ENCODE peak calls at places on chromosomes 16 and 17, in nine cellular contexts. Q is left ventricle myocardium inferior, G is right lobe of liver, L is BE2C, B is psoas muscle, I is neuronal stem cell, M is brain microvascular endothelial cell, A is dorsolateral prefrontal cortex, Y is GM23338. D is an unnamed sample.

GRCh38 chr16:56767018-56767417 is 37.1 kb downstream of the NUP93 start:
- DNase-seq in B (no peak), G (no peak), A (no peak), L (peak), M (no peak), Q (no peak), I (no peak), Y (no peak), D (no peak)

GRCh38 chr17:27898096-27898495 is 4.9 kb upstream of the LYRM9 start:
- DNase-seq in I (no peak), B (no peak), Q (no peak), A (no peak), L (no peak), M (no peak), Y (no peak), G (no peak), D (no peak)

GRCh38 chr17:34710226-34710625 is 130.8 kb downstream of the TMEM132E start:
- DNase-seq in L (no peak), G (no peak), B (no peak), Y (no peak), M (no peak), Q (no peak), A (no peak), I (no peak), D (no peak)

GRCh38 chr16:66359811-66360608 is 6.5 kb upstream of the CDH5 start:
- DNase-seq in G (no peak), Q (peak), A (no peak), I (no peak), M (no peak), L (peak), B (peak), Y (no peak), D (no peak)

GRCh38 chr17:59791603-59792457 is 84.4 kb downstream of the VMP1 start:
- DNase-seq in B (no peak), M (peak), G (no peak), I (no peak), Y (no peak), A (no peak), L (no peak), Q (no peak), D (no peak)

GRCh38 chr17:72839086-72839728 is 253.3 kb downstream of the SLC39A11 start:
- DNase-seq in B (no peak), Y (no peak), Q (no peak), L (no peak), A (no peak), G (no peak), I (no peak), M (no peak), D (no peak)

GRCh38 chr16:12874135-12874534 is 27.3 kb upstream of the SHISA9 start:
- DNase-seq in A (no peak), G (no peak), Q (no peak), L (no peak), I (no peak), M (peak), Y (peak), B (no peak), D (peak)

GRCh38 chr16:667780-668518 is at the start of gene RHOT2:
- DNase-seq in L (peak), Y (peak), M (peak), I (peak), Q (peak), B (peak), G (peak), A (peak), D (no peak)

GRCh38 chr16:89386337-89386736 is 104.0 kb downstream of the ANKRD11 start:
- DNase-seq in Y (no peak), Q (no peak), A (no peak), B (peak), M (no peak), I (no peak), G (no peak), L (no peak), D (no peak)

GRCh38 chr17:79482719-79483118 is 128.1 kb downstream of the RBFOX3 start:
- DNase-seq in Q (no peak), G (no peak), A (no peak), L (no peak), Y (peak), B (no peak), M (no peak), I (no peak), D (no peak)

GRCh38 chr16:3050487-3050886 is 4.1 kb downstream of the MMP25 start:
- DNase-seq in Q (no peak), B (no peak), L (no peak), Y (no peak), M (no peak), A (no peak), I (no peak), G (no peak), D (no peak)

GRCh38 chr16:57235128-57236092 is 9.6 kb upstream of the ARL2BP start:
- DNase-seq in A (no peak), M (peak), B (no peak), I (no peak), Y (no peak), G (no peak), L (no peak), Q (no peak), D (no peak)

GRCh38 chr16:30350134-30350871 is 4.8 kb downstream of the CD2BP2 start:
- DNase-seq in G (peak), Q (no peak), A (no peak), B (no peak), Y (no peak), I (no peak), L (no peak), M (no peak), D (no peak)

GRCh38 chr17:46191332-46192210 is 1.7 kb downstream of the KANSL1 start:
- DNase-seq in Y (peak), Q (no peak), B (no peak), M (no peak), L (peak), A (no peak), I (peak), G (no peak), D (no peak)

GRCh38 chr17:38868095-38868967 is 1.5 kb upstream of the LASP1 start:
- DNase-seq in M (peak), I (no peak), Q (peak), G (no peak), A (no peak), Y (peak), B (peak), L (no peak), D (no peak)

GRCh38 chr17:78896091-78896833 is 6.7 kb downstream of the CEP295NL start:
- DNase-seq in G (no peak), I (no peak), L (no peak), A (peak), M (no peak), Q (no peak), Y (no peak), B (no peak), D (no peak)

GRCh38 chr16:21100447-21100846 is 50.2 kb downstream of the DNAH3 start:
- DNase-seq in I (no peak), Q (no peak), Y (no peak), A (no peak), G (no peak), M (peak), B (no peak), L (no peak), D (no peak)

GRCh38 chr16:22912654-22913053 is 98.7 kb downstream of the HS3ST2 start:
- DNase-seq in Y (peak), Q (no peak), A (no peak), G (no peak), I (peak), M (no peak), L (no peak), B (no peak), D (no peak)

GRCh38 chr16:12459401-12459791 is 344.3 kb downstream of the CPPED1 start:
- DNase-seq in Y (no peak), B (peak), G (peak), I (no peak), A (peak), M (no peak), L (no peak), Q (peak), D (no peak)

GRCh38 chr17:72136692-72137550 is 16.1 kb downstream of the SOX9 start:
- DNase-seq in Y (no peak), A (no peak), G (no peak), L (no peak), B (no peak), I (no peak), M (peak), Q (no peak), D (no peak)

GRCh38 chr16:23852794-23853562 is 17.2 kb downstream of the PRKCB start:
- DNase-seq in Y (no peak), G (no peak), M (no peak), B (no peak), L (no peak), I (no peak), A (no peak), Q (no peak), D (no peak)

GRCh38 chr17:71339219-71339618 is 781.6 kb upstream of the SOX9 start:
- DNase-seq in I (no peak), Q (no peak), B (no peak), A (no peak), Y (no peak), M (no peak), L (peak), G (no peak), D (no peak)

GRCh38 chr16:90078594-90078895 is 1.4 kb upstream of the PRDM7 start:
- DNase-seq in A (no peak), B (no peak), G (no peak), L (no peak), M (no peak), I (no peak), Y (no peak), Q (no peak), D (no peak)

GRCh38 chr16:80517846-80518245 is 22.9 kb upstream of the DYNLRB2 start:
- DNase-seq in G (no peak), Q (no peak), M (no peak), Y (no peak), B (no peak), L (no peak), A (no peak), I (no peak), D (no peak)

GRCh38 chr16:87926246-87927194 is 9.8 kb downstream of the CA5A start:
- DNase-seq in G (no peak), M (no peak), Q (no peak), Y (no peak), A (no peak), B (no peak), L (no peak), I (no peak), D (no peak)

GRCh38 chr17:42230225-42230624 is 35.9 kb upstream of the GHDC start:
- DNase-seq in A (no peak), M (no peak), Y (no peak), G (no peak), B (no peak), Q (no peak), I (no peak), L (no peak), D (no peak)

GRCh38 chr17:28744104-28744801 is 442 bp downstream of the TRAF4 start:
- DNase-seq in B (peak), L (peak), A (no peak), Q (peak), M (no peak), Y (peak), G (peak), I (peak), D (no peak)

GRCh38 chr17:41894791-41895331 is 23.9 kb downstream of the ACLY start:
- DNase-seq in B (peak), G (peak), A (no peak), L (peak), Q (no peak), Y (no peak), M (peak), I (no peak), D (peak)

DNA sequence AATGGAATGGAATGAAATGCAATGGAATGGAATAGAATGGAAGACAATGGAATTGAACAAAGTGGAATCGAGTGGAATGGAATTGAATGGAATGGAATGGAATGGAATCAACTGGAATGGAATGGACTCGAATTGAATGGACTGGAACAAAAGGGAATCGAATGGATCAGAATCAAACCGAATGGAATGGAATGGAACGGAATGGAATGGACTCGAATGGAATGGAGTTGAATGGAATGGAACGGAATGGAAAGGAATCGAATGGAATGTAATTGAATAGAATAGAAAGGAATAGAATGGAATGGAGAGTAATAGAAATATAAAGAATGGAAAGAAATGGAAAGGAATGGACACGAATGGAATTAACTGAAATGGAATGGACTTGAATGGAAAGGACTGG is 475.2 kb upstream of the WSB1 start:
- DNase-seq in I (peak), Q (no peak), B (no peak), Y (peak), M (no peak), G (no peak), A (no peak), L (no peak), D (no peak)
- H3K4me3 ChIP-seq in I (no peak), Q (no peak), B (no peak), Y (no peak), M (no peak), G (no peak), A (no peak), L (no peak), D (no peak)

DNA sequence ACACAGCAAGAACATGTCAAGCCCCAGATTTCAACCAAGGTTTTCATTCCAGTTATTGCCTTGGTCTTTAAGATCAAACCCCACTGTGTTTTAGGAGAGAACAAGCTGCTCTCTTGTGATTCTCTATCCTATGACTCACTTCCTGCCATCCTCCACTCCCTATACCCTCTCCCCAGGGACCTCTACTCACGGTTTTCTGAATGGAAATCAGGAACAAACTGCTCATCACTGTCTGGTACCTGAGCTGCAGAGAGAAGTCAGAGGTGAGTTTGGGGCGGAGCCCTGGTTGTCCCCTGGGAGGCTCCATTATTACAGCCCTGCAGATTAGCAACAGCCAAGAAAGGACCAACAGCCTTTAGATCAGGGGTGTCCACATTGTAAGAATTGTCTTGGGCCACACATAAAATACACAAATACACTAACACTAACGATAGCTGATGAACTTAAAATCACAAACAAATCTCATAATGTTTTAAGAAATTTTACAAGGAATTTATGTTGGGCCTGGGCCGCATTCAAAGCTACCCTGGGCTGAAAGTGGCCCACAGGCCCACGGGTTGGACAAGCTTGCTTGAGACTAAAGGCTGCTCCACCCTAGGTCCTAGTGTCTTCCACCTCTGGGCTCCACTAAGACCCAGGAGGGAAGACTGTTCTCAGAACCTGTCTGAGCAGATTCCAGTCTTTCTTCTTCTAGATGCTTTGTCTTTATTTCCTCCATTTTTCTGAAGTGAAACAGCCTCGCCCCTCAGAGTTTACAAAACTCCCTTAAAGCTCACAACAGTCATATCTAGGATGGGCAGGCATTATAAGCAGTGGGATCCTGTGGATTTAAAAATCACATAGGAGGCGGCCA is 9.7 kb downstream of the ETV4 start:
- DNase-seq in M (peak), I (no peak), Q (no peak), Y (peak), L (peak), A (no peak), G (no peak), B (no peak), D (no peak)
- H3K4me3 ChIP-seq in M (no peak), I (no peak), Q (no peak), Y (no peak), L (no peak), A (no peak), G (no peak), B (no peak), D (no peak)

GRCh38 chr17:409308-409847 is 56.8 kb upstream of the RPH3AL start:
- DNase-seq in L (no peak), Y (no peak), Q (no peak), I (no peak), A (no peak), G (no peak), M (no peak), B (no peak), D (no peak)
- H3K4me3 ChIP-seq in L (peak), Y (peak), Q (peak), I (peak), A (peak), G (peak), M (peak), B (peak), D (peak)

GRCh38 chr17:67401598-67402504 is 24.8 kb downstream of the PITPNC1 start:
- DNase-seq in L (no peak), G (peak), Q (no peak), B (no peak), M (no peak), Y (peak), I (no peak), A (no peak), D (no peak)

GRCh38 chr17:67401106-67401505 is 24.0 kb downstream of the PITPNC1 start:
- DNase-seq in A (no peak), Q (no peak), I (no peak), Y (no peak), L (no peak), G (no peak), B (no peak), M (no peak), D (no peak)

GRCh38 chr17:67399676-67400075 is 22.6 kb downstream of the PITPNC1 start:
- DNase-seq in A (no peak), G (no peak), Y (no peak), Q (no peak), L (no peak), I (no peak), B (no peak), M (no peak), D (no peak)

GRCh38 chr17:67403065-67403464 is 26.0 kb downstream of the PITPNC1 start:
- DNase-seq in M (no peak), B (no peak), G (no peak), I (no peak), A (no peak), L (no peak), Q (no peak), Y (no peak), D (no peak)

DNA sequence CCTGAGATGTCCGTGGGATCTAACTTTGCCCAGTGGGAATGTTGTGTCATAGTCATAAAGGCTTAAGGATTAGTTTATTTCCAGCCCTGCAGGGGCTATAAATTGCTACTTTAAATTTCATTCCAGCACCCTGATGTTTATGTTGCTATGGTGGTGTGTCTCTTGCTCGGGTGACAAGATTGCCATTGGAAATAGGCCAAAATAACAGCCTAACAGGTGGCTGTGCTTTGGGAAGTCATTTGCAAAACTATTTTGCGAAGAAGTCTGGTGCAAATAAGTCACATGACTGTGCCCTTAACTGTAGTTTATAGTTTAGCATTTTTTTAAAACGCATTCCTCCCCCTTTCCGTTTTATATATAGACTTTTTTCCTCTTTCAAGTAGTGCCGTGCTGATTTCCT is 23.1 kb downstream of the PITPNC1 start:
- DNase-seq in Y (no peak), Q (no peak), B (no peak), L (no peak), M (no peak), I (no peak), G (no peak), A (no peak), D (no peak)
- H3K4me3 ChIP-seq in Y (no peak), Q (peak), B (peak), L (no peak), M (no peak), I (no peak), G (no peak), A (no peak), D (no peak)

DNA sequence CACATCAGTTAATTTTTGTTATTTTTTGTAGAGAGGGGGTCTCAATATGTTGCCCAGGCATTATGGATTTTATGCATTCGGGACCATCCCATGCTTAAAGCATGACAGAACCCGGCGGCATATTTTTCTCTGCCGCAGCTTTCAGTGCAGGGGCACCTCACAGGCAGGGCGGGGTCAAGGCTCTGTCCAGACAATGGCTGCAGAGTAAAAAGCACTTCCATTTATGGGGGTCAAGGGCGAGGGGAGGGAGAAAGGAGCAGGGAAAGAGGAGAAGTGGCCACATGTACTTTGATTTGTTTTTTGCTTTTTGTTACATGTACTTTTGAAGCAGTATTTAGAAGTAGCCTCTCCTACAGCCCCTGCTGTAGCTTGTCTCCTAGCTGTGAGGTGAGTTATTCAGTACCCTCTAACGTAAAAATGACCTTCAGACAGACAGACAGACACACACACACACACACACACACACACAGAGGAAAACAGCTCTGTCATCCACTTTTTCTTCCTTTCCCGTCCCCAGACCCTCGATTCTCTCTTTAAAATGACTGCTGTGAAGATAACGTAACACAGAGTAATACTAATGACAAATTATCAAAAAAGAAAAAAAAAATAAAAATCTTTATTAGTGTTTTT is 875 bp upstream of the SCPEP1 start:
- DNase-seq in I (no peak), Q (no peak), B (no peak), L (no peak), A (no peak), G (no peak), M (no peak), Y (no peak), D (no peak)
- H3K4me3 ChIP-seq in I (no peak), Q (peak), B (peak), L (peak), A (peak), G (peak), M (no peak), Y (peak), D (no peak)

GRCh38 chr17:64685705-64686104 is 23.6 kb upstream of the SMURF2 start:
- DNase-seq in B (no peak), I (no peak), A (no peak), G (no peak), M (no peak), L (no peak), Q (no peak), Y (no peak), D (no peak)

GRCh38 chr17:64683791-64684190 is 21.7 kb upstream of the SMURF2 start:
- DNase-seq in L (no peak), I (no peak), Y (no peak), B (no peak), A (no peak), Q (no peak), M (peak), G (no peak), D (no peak)

GRCh38 chr17:64682261-64683181 is 20.4 kb upstream of the SMURF2 start:
- DNase-seq in A (no peak), Q (no peak), L (no peak), I (no peak), Y (no peak), G (no peak), B (no peak), M (peak), D (no peak)

GRCh38 chr17:64676763-64677162 is 14.7 kb upstream of the SMURF2 start:
- DNase-seq in I (no peak), L (no peak), B (no peak), A (no peak), Q (no peak), M (no peak), Y (no peak), G (no peak), D (no peak)

DNA sequence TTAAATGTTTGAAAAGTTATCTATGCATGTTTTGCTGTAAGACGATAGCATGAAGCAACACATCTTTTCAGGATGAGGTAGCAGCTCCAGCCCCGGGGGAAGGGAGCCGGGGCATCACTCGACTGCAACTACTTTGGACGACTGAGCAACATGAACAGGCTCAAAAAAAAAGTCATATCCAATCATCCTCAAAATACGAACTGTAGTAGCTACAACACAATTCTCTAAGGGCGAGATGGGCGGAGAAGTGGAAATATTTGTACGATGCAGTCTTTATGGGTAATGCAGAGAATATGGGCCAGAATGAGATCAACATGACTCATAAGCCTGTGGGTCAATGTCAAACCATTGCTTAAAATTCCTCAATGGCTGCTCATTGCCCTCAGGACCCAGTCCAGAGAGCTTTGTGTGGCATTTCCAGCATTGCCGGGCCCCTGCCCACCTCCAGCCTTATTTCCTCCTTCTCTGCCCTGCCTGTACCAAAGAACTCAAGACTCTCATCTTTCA is 17.7 kb upstream of the SMURF2 start:
- DNase-seq in I (no peak), L (no peak), G (no peak), Q (no peak), M (peak), B (peak), Y (no peak), A (no peak), D (peak)
- H3K4me3 ChIP-seq in I (no peak), L (no peak), G (no peak), Q (no peak), M (no peak), B (no peak), Y (no peak), A (no peak), D (no peak)

D was measured in BJ.